ENCODE peak calls at places on chromosome 4, in nine cellular contexts. X is astrocyte of the spinal cord, U is psoas muscle, D is aorta, T is right lobe of liver, C is cardiac muscle cell, J is uterus, S is lower leg skin, R is AG09309. W is an unnamed sample.

GRCh38 chr4:24594887-24595286 is 10.5 kb upstream of the DHX15 start:
- DNase-seq in X (peak), U (no peak), D (no peak), T (no peak), C (peak), J (no peak), S (no peak), R (no peak), W (no peak)

GRCh38 chr4:164482788-164483187 is 271.1 kb upstream of the SMIM31 start:
- DNase-seq in X (no peak), U (no peak), D (no peak), T (no peak), C (no peak), J (no peak), S (no peak), R (no peak), W (no peak)

GRCh38 chr4:74205559-74205958 is 47.6 kb downstream of the MTHFD2L start:
- DNase-seq in X (no peak), U (no peak), D (no peak), T (no peak), C (no peak), J (no peak), S (no peak), R (no peak), W (no peak)

GRCh38 chr4:16039139-16039538 is 44.7 kb downstream of the PROM1 start:
- DNase-seq in X (no peak), U (no peak), D (no peak), T (no peak), C (no peak), J (no peak), S (no peak), R (no peak), W (no peak)

GRCh38 chr4:37989398-37990260 is 29.4 kb downstream of the PTTG2 start:
- DNase-seq in X (no peak), U (no peak), D (no peak), T (no peak), C (no peak), J (no peak), S (no peak), R (no peak), W (no peak)

GRCh38 chr4:74446193-74446868 is 1.4 kb downstream of the AREG start:
- DNase-seq in X (no peak), U (no peak), D (no peak), T (no peak), C (peak), J (no peak), S (no peak), R (no peak), W (no peak)

GRCh38 chr4:172996571-172997216 is 171.9 kb upstream of the GALNT7 start:
- DNase-seq in X (peak), U (no peak), D (no peak), T (no peak), C (peak), J (no peak), S (no peak), R (no peak), W (no peak)

GRCh38 chr4:54933579-54933978 is 191.8 kb downstream of the KDR start:
- DNase-seq in X (no peak), U (no peak), D (no peak), T (no peak), C (no peak), J (no peak), S (no peak), R (no peak), W (no peak)

GRCh38 chr4:34932591-34932990 is 1311.7 kb downstream of the ARAP2 start:
- DNase-seq in X (no peak), U (no peak), D (no peak), T (no peak), C (no peak), J (no peak), S (no peak), R (no peak), W (no peak)

GRCh38 chr4:37555324-37555723 is 130.9 kb downstream of the RELL1 start:
- DNase-seq in X (no peak), U (no peak), D (no peak), T (no peak), C (no peak), J (no peak), S (no peak), R (no peak), W (no peak)

GRCh38 chr4:3744901-3745300 is 21.3 kb upstream of the ADRA2C start:
- DNase-seq in X (no peak), U (no peak), D (no peak), T (no peak), C (no peak), J (no peak), S (no peak), R (no peak), W (no peak)

GRCh38 chr4:53196872-53197759 is 168.7 kb downstream of the SCFD2 start:
- DNase-seq in X (peak), U (no peak), D (no peak), T (no peak), C (peak), J (no peak), S (no peak), R (peak), W (no peak)

GRCh38 chr4:128566688-128567087 is 242.8 kb upstream of the JADE1 start:
- DNase-seq in X (no peak), U (no peak), D (no peak), T (no peak), C (no peak), J (no peak), S (no peak), R (no peak), W (no peak)

GRCh38 chr4:106172846-106173245 is 143.2 kb downstream of the TBCK start:
- DNase-seq in X (no peak), U (no peak), D (no peak), T (no peak), C (peak), J (no peak), S (no peak), R (no peak), W (no peak)

GRCh38 chr4:54539500-54540029 is 118.2 kb upstream of the KIT start:
- DNase-seq in X (peak), U (peak), D (peak), T (peak), C (peak), J (no peak), S (no peak), R (no peak), W (peak)

GRCh38 chr4:57109530-57109846 is 697 bp downstream of the IGFBP7 start:
- DNase-seq in X (no peak), U (no peak), D (peak), T (no peak), C (peak), J (no peak), S (no peak), R (no peak), W (no peak)

GRCh38 chr4:52949336-52949735 is 87.2 kb downstream of the RASL11B start:
- DNase-seq in X (no peak), U (no peak), D (no peak), T (no peak), C (no peak), J (no peak), S (no peak), R (no peak), W (no peak)

GRCh38 chr4:3657917-3658913 is 108.0 kb upstream of the ADRA2C start:
- DNase-seq in X (peak), U (no peak), D (peak), T (no peak), C (peak), J (peak), S (no peak), R (peak), W (peak)

GRCh38 chr4:3317656-3318211 is 24.9 kb downstream of the RGS12 start:
- DNase-seq in X (no peak), U (no peak), D (peak), T (peak), C (no peak), J (no peak), S (no peak), R (no peak), W (no peak)

GRCh38 chr4:87566276-87566675 is 37.1 kb upstream of the SPARCL1 start:
- DNase-seq in X (no peak), U (no peak), D (no peak), T (no peak), C (no peak), J (no peak), S (no peak), R (no peak), W (no peak)

GRCh38 chr4:107711831-107712230 is 8.2 kb downstream of the PAPSS1 start:
- DNase-seq in X (no peak), U (no peak), D (no peak), T (no peak), C (no peak), J (no peak), S (no peak), R (no peak), W (no peak)

GRCh38 chr4:183576701-183577100 is 71.8 kb downstream of the ING2 start:
- DNase-seq in X (no peak), U (no peak), D (no peak), T (no peak), C (peak), J (no peak), S (no peak), R (no peak), W (no peak)

GRCh38 chr4:140213736-140214135 is 59.8 kb upstream of the MAML3 start:
- DNase-seq in X (peak), U (no peak), D (no peak), T (no peak), C (no peak), J (no peak), S (no peak), R (no peak), W (no peak)

GRCh38 chr4:144712775-144713174 is 66.8 kb downstream of the HHIP start:
- DNase-seq in X (peak), U (no peak), D (no peak), T (no peak), C (peak), J (no peak), S (no peak), R (no peak), W (no peak)

GRCh38 chr4:75338352-75338880 is 175.8 kb downstream of the RCHY1 start:
- DNase-seq in X (no peak), U (no peak), D (no peak), T (no peak), C (no peak), J (no peak), S (no peak), R (no peak), W (peak)

GRCh38 chr4:85498068-85498733 is 23.3 kb downstream of the ARHGAP24 start:
- DNase-seq in X (peak), U (no peak), D (peak), T (peak), C (peak), J (peak), S (peak), R (no peak), W (peak)

GRCh38 chr4:109801099-109801789 is 555 bp downstream of the CFI start:
- DNase-seq in X (peak), U (no peak), D (no peak), T (no peak), C (peak), J (no peak), S (no peak), R (no peak), W (no peak)

GRCh38 chr4:109798866-109799265 is 2.9 kb downstream of the CFI start:
- DNase-seq in X (no peak), U (no peak), D (no peak), T (no peak), C (no peak), J (no peak), S (no peak), R (no peak), W (no peak)

GRCh38 chr4:109803924-109804571 is 2.2 kb upstream of the CFI start:
- DNase-seq in X (peak), U (no peak), D (no peak), T (no peak), C (peak), J (no peak), S (peak), R (peak), W (peak)

DNA sequence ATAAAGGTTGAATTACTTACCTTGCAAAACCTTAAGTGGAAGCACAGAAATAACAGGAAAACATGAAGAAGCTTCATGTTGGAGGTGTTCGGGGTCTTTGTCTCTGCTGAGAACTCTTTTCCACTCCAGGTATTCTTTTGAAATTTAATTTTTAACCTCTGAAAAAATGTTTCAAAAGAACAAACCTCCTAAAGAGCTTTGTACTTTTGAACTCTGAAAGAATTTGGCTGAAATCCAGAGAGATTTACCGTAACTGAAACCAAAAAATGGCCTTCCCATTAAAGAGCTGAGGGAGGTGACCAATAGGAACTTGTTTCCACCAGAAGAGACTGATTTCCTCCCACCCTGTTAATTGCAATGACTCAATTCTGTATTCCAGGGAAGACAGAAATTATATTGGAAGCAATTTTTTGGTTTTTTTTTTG is at the start of gene CFI:
- DNase-seq in X (peak), U (no peak), D (no peak), T (no peak), C (peak), J (no peak), S (no peak), R (peak), W (no peak)
- H3K4me3 ChIP-seq in X (peak), U (peak), D (no peak), T (peak), C (no peak), J (no peak), S (no peak), R (no peak), W (no peak)

GRCh38 chr4:185534850-185535761 is at the start of gene PDLIM3:
- DNase-seq in X (peak), U (peak), D (peak), T (peak), C (peak), J (peak), S (no peak), R (no peak), W (peak)
- H3K4me3 ChIP-seq in X (peak), U (peak), D (peak), T (peak), C (peak), J (peak), S (peak), R (peak), W (peak)

GRCh38 chr4:147173797-147174196 is 228.1 kb upstream of the TTC29 start:
- DNase-seq in X (no peak), U (no peak), D (no peak), T (no peak), C (peak), J (no peak), S (no peak), R (no peak), W (peak)
- H3K4me3 ChIP-seq in X (no peak), U (no peak), D (no peak), T (no peak), C (no peak), J (no peak), S (no peak), R (no peak), W (no peak)

GRCh38 chr4:109914356-109914755 is 1.7 kb downstream of the EGF start:
- DNase-seq in X (no peak), U (no peak), D (no peak), T (no peak), C (no peak), J (no peak), S (no peak), R (no peak), W (no peak)

GRCh38 chr4:109913842-109914241 is 1.2 kb downstream of the EGF start:
- DNase-seq in X (no peak), U (no peak), D (no peak), T (no peak), C (no peak), J (no peak), S (no peak), R (no peak), W (no peak)

GRCh38 chr4:109910261-109910660 is 2.4 kb upstream of the EGF start:
- DNase-seq in X (no peak), U (no peak), D (no peak), T (no peak), C (no peak), J (no peak), S (no peak), R (no peak), W (no peak)

GRCh38 chr4:109915385-109916002 is 2.8 kb downstream of the EGF start:
- DNase-seq in X (no peak), U (no peak), D (no peak), T (no peak), C (no peak), J (no peak), S (no peak), R (no peak), W (no peak)

DNA sequence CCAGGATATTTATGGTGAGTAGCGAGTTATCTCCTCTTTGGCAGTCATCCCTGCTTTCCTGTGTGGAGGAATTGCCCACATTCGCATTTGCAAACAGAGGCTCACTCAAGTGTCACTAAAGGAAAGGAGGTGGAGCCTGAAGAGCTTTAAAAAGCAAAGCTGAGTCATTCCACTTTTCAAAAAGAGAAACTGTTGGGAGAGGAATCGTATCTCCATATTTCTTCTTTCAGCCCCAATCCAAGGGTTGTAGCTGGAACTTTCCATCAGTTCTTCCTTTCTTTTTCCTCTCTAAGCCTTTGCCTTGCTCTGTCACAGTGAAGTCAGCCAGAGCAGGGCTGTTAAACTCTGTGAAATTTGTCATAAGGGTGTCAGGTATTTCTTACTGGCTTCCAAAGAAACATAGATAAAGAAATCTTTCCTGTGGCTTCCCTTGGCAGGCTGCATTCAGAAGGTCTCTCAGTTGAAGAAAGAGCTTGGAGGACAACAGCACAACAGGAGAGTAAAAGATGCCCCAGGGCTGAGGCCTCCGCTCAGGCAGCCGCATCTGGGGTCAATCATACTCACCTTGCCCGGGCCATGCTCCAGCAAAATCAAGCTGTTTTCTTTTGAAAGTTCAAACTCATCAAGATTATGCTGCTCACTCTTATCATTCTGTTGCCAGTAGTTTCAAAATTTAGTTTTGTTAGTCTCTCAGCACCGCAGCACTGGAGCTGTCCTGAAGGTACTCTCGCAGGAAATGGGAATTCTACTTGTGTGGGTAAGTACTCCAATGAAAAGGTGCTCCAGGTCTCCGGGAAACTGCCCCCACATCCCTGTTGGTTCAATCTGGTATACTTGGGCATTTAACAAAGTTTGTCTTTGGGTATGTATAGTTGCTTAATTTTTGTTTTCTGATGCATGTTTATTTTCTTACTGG is at the start of gene EGF:
- DNase-seq in X (peak), U (no peak), D (no peak), T (no peak), C (peak), J (peak), S (no peak), R (peak), W (no peak)
- H3K4me3 ChIP-seq in X (no peak), U (peak), D (no peak), T (no peak), C (no peak), J (no peak), S (no peak), R (no peak), W (no peak)

DNA sequence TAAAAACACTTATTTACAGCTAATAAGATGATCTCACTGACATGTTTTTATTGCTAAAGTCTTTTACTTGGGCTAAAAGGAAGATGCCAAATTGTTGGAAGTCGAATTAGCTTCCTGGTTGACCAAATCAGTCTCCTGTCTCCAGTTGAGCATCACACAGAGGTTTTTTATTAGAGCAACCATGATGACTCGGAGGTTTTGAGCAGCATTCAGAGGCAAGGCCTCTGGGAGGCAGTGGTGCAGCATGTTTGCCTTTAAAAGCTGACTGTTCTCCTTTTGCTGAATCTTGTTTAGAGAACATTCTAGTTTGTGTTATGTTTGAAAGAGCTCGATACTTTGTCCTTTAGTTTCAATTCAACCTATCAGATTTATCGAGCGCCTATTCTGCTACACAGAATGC is 2.1 kb downstream of the UCHL1 start:
- DNase-seq in X (peak), U (no peak), D (no peak), T (no peak), C (peak), J (no peak), S (no peak), R (peak), W (peak)
- H3K4me3 ChIP-seq in X (peak), U (no peak), D (no peak), T (no peak), C (no peak), J (no peak), S (no peak), R (no peak), W (no peak)

W was measured in testis.